ENCODE peak calls at places on chromosome 11, in ten cellular contexts. L, G, M, A, B, E, Q, K, H and U are unnamed samples.

GRCh38 chr11:70758206-70758605 is 359.9 kb downstream of the CTTN start:
- DNase-seq in M (no peak), E (no peak), K (no peak), L (no peak), H (no peak), Q (no peak), A (no peak), G (no peak), B (no peak), U (no peak)

GRCh38 chr11:3700910-3701309 is 29.7 kb upstream of the CHRNA10 start:
- DNase-seq in L (no peak), E (no peak), H (no peak), B (no peak), M (no peak), Q (no peak), A (no peak), K (no peak), G (no peak), U (no peak)

GRCh38 chr11:66022401-66023185 is 3.7 kb downstream of the CATSPER1 start:
- DNase-seq in L (peak), K (peak), A (peak), G (no peak), Q (peak), H (peak), M (peak), E (no peak), B (peak), U (peak)

GRCh38 chr11:56841210-56841810 is 92.8 kb upstream of the OR9G4 start:
- DNase-seq in G (peak), K (peak), M (peak), B (peak), E (no peak), L (peak), A (peak), Q (peak), H (no peak), U (peak)

GRCh38 chr11:119584193-119585037 is 144.6 kb downstream of the NECTIN1 start:
- DNase-seq in H (no peak), Q (peak), G (peak), L (peak), M (peak), A (peak), E (no peak), K (peak), B (no peak), U (peak)

GRCh38 chr11:34379081-34379480 is 21.3 kb upstream of the ABTB2 start:
- DNase-seq in G (no peak), K (no peak), Q (peak), L (peak), M (no peak), E (no peak), A (peak), B (peak), H (no peak), U (no peak)

GRCh38 chr11:115170133-115170815 is 333.9 kb downstream of the CADM1 start:
- DNase-seq in G (no peak), K (peak), B (peak), A (peak), Q (peak), E (no peak), L (peak), H (no peak), M (no peak), U (no peak)

GRCh38 chr11:70820311-70820710 is 422.0 kb downstream of the CTTN start:
- DNase-seq in M (no peak), K (no peak), L (no peak), Q (no peak), G (no peak), A (no peak), B (no peak), E (no peak), H (no peak), U (no peak)

GRCh38 chr11:69044111-69045013 is 4.4 kb upstream of the TPCN2 start:
- DNase-seq in Q (peak), K (peak), L (peak), M (peak), G (peak), H (peak), A (peak), E (no peak), B (peak), U (peak)

GRCh38 chr11:132402056-132402684 is 1031.8 kb downstream of the NTM start:
- DNase-seq in A (peak), Q (no peak), L (peak), G (peak), B (peak), H (peak), M (no peak), K (peak), E (no peak), U (peak)

GRCh38 chr11:12287374-12288211 is 89.8 kb upstream of the PARVA start:
- DNase-seq in G (no peak), Q (peak), E (peak), A (peak), M (peak), B (peak), K (peak), L (peak), H (no peak), U (peak)

GRCh38 chr11:71245601-71246391 is 6.6 kb downstream of the SHANK2 start:
- DNase-seq in Q (no peak), H (no peak), M (peak), B (no peak), K (no peak), G (no peak), E (peak), L (no peak), A (no peak), U (no peak)